ENCODE peak calls at places on chromosomes 6 and 20, in nine cellular contexts. N, G, V, P, F, T, K, H and U are unnamed samples.

GRCh38 chr6:133553652-133554051 is 312.5 kb downstream of the EYA4 start:
- DNase-seq in F (peak), H (peak), G (peak), V (no peak), P (peak), T (peak), N (no peak), K (peak), U (peak)

GRCh38 chr20:62918830-62919229 is 7.5 kb downstream of the DIDO1 start:
- DNase-seq in N (peak), P (no peak), V (no peak), H (no peak), T (no peak), G (no peak), F (no peak), K (no peak), U (no peak)

GRCh38 chr6:135995160-135995898 is 143.8 kb downstream of the PDE7B start:
- DNase-seq in T (no peak), F (no peak), P (peak), V (peak), N (no peak), K (no peak), G (peak), H (no peak), U (no peak)

GRCh38 chr6:142395768-142396231 is 94.0 kb downstream of the ADGRG6 start:
- DNase-seq in N (no peak), F (no peak), K (no peak), T (no peak), P (no peak), G (peak), H (no peak), V (no peak), U (peak)

GRCh38 chr6:106609699-106610098 is 19.6 kb downstream of the RTN4IP1 start:
- DNase-seq in F (no peak), V (no peak), N (no peak), T (no peak), G (no peak), H (peak), P (no peak), K (peak), U (peak)

GRCh38 chr6:118574051-118574865 is 26.2 kb downstream of the PLN start:
- DNase-seq in V (no peak), G (peak), T (no peak), K (no peak), P (peak), N (no peak), F (no peak), H (no peak), U (peak)

GRCh38 chr20:12331236-12331635 is 413.5 kb downstream of the BTBD3 start:
- DNase-seq in F (no peak), T (no peak), P (no peak), K (no peak), V (no peak), G (no peak), N (no peak), H (no peak), U (no peak)

GRCh38 chr6:125853740-125854139 is 63.0 kb downstream of the NCOA7 start:
- DNase-seq in F (no peak), N (no peak), V (no peak), G (no peak), K (no peak), T (no peak), P (no peak), H (no peak), U (no peak)

GRCh38 chr6:84618836-84619235 is 145.6 kb downstream of the TBX18 start:
- DNase-seq in G (peak), V (peak), T (no peak), K (no peak), N (no peak), F (peak), P (peak), H (peak), U (peak)

GRCh38 chr20:35497780-35498189 is 31.7 kb downstream of the C20orf173 start:
- DNase-seq in F (no peak), P (no peak), G (no peak), N (no peak), K (no peak), H (no peak), T (no peak), V (no peak), U (peak)

GRCh38 chr6:37680668-37681067 is 17.0 kb downstream of the MDGA1 start:
- DNase-seq in K (no peak), V (no peak), F (no peak), P (peak), G (no peak), N (no peak), T (no peak), H (no peak), U (no peak)

GRCh38 chr6:144585217-144585814 is 300.2 kb downstream of the UTRN start:
- DNase-seq in N (no peak), K (no peak), G (peak), H (no peak), T (no peak), P (peak), F (peak), V (no peak), U (peak)

GRCh38 chr6:100719883-100720682 is 161.0 kb downstream of the ASCC3 start:
- DNase-seq in H (no peak), F (peak), P (peak), G (peak), K (no peak), V (no peak), N (no peak), T (no peak), U (peak)

GRCh38 chr6:381742-382461 is 9.7 kb upstream of the IRF4 start:
- DNase-seq in G (no peak), K (no peak), N (no peak), P (no peak), H (no peak), T (no peak), V (no peak), F (no peak), U (no peak)

GRCh38 chr6:41779793-41780622 is at the start of gene FRS3:
- DNase-seq in N (peak), G (peak), H (peak), F (peak), K (peak), V (peak), T (peak), P (peak), U (peak)

GRCh38 chr20:48350291-48350988 is 477.4 kb downstream of the PREX1 start:
- DNase-seq in G (no peak), N (no peak), K (no peak), F (peak), T (no peak), V (no peak), P (no peak), H (peak), U (no peak)

GRCh38 chr6:43744490-43744889 is 25.5 kb upstream of the VEGFA start:
- DNase-seq in G (no peak), T (no peak), N (peak), H (peak), K (no peak), P (no peak), V (no peak), F (peak), U (no peak)

GRCh38 chr6:36347635-36348034 is 10.9 kb upstream of the BNIP5 start:
- DNase-seq in H (no peak), P (no peak), F (no peak), G (no peak), T (no peak), V (no peak), K (peak), N (no peak), U (no peak)